ENCODE peak calls at places on chromosome 3, in ten cellular contexts. D is OCI-LY7, Z is GM12865, H is mucosa of descending colon, V is neural progenitor cell, P is astrocyte, S is HepG2, E is neural crest cell, B is astrocyte of the spinal cord, J is nephron progenitor cell. A is an unnamed sample.

GRCh38 chr3:172655388-172655787 is 55.5 kb downstream of the NCEH1 start:
- DNase-seq in V (no peak), H (no peak), S (peak), E (no peak), P (no peak), J (no peak), Z (no peak), B (no peak), D (no peak), A (no peak)

GRCh38 chr3:141915766-141916165 is 39.3 kb downstream of the ATP1B3 start:
- DNase-seq in P (peak), J (no peak), H (no peak), V (no peak), D (no peak), S (no peak), B (no peak), Z (no peak), E (no peak), A (no peak)

GRCh38 chr3:133734305-133734704 is 11.9 kb upstream of the TF start:
- DNase-seq in J (no peak), S (no peak), B (no peak), H (no peak), V (no peak), D (no peak), Z (no peak), P (no peak), E (no peak), A (no peak)

GRCh38 chr3:98613616-98614015 is 20.2 kb upstream of the CPOX start:
- DNase-seq in P (peak), Z (peak), D (no peak), H (no peak), E (no peak), J (no peak), V (no peak), S (no peak), B (peak), A (no peak)

GRCh38 chr3:43004282-43004681 is 25.2 kb downstream of the GASK1A start:
- DNase-seq in V (no peak), J (no peak), S (no peak), B (peak), E (no peak), Z (no peak), H (no peak), P (peak), D (no peak), A (no peak)

GRCh38 chr3:30342319-30343060 is 263.9 kb upstream of the TGFBR2 start:
- DNase-seq in J (no peak), H (no peak), B (peak), S (peak), D (no peak), E (no peak), Z (no peak), V (no peak), P (peak), A (peak)

GRCh38 chr3:162719684-162720341 is 1223.2 kb downstream of the OTOL1 start:
- DNase-seq in Z (no peak), P (peak), J (no peak), H (no peak), B (peak), D (no peak), V (no peak), E (no peak), S (no peak), A (peak)

GRCh38 chr3:60363817-60364216 is 887.4 kb downstream of the FHIT start:
- DNase-seq in P (peak), B (peak), V (no peak), D (no peak), Z (peak), J (no peak), H (no peak), S (no peak), E (no peak), A (no peak)

GRCh38 chr3:13515786-13516783 is 32.8 kb upstream of the FBLN2 start:
- DNase-seq in D (no peak), Z (no peak), E (no peak), B (no peak), V (no peak), P (no peak), J (no peak), H (peak), S (no peak), A (no peak)

GRCh38 chr3:53173107-53173506 is 12.1 kb downstream of the PRKCD start:
- DNase-seq in Z (no peak), D (no peak), V (no peak), E (no peak), B (no peak), J (no peak), H (no peak), P (no peak), S (no peak), A (no peak)

GRCh38 chr3:159429702-159430101 is 558.9 kb upstream of the IL12A start:
- DNase-seq in P (no peak), D (no peak), B (no peak), J (no peak), V (no peak), H (no peak), E (no peak), S (no peak), Z (no peak), A (no peak)

DNA sequence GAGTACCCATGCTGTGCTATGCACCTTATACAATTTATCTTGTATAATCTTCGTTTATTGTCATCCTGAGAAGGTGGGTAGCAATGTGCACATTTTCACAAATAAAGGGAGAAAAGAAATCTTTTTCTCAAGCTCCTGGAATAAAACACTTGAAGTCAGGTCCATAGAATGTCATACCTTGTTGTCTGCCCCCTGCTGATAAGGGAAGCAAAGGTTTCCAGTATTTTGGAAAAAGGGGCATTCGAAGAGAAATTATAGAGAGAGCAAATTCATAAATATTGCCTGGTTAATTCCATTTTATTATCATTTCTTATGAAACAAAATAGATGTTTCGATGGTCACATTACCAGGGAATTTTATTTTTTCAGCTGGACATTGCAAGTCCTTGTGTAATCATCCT is 277.8 kb downstream of the RAP2B start:
- DNase-seq in H (no peak), P (no peak), V (no peak), E (no peak), D (no peak), S (peak), J (no peak), Z (no peak), B (no peak), A (no peak)
- TF ChIP-seq CTCF in H (no peak), P (no peak), V (no peak), E (no peak), D (peak), S (no peak), J (no peak), Z (no peak), B (no peak), A (no peak)

DNA sequence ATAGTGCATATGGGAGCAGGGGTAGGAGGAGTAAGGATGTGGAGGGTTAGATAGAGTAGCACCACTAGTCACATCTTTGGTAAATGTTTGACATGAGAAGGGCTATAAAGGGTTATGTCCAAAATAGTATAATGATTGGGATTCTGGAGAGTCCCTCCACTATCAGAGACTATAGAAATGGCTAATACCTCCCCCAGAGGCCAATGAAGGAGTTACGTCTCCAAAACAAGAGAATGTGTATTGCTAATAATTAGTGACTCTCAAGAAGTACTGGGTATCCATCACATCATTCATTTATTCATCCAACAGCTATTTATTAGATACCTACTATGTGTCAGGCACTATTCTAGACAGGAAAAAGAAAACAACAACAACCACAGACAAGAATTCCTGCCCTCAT is 203.7 kb upstream of the UMPS start:
- DNase-seq in E (no peak), J (no peak), H (no peak), D (no peak), V (no peak), Z (no peak), P (no peak), B (no peak), S (peak), A (no peak)
- TF ChIP-seq CTCF in E (peak), J (peak), H (no peak), D (no peak), V (peak), Z (no peak), P (no peak), B (peak), S (no peak), A (no peak)

GRCh38 chr3:108357042-108357441 is 60.7 kb downstream of the HHLA2 start:
- DNase-seq in D (no peak), Z (no peak), E (no peak), H (no peak), P (no peak), V (no peak), J (no peak), S (no peak), B (no peak), A (no peak)
- TF ChIP-seq CTCF in D (no peak), Z (no peak), E (no peak), H (no peak), P (no peak), V (no peak), J (no peak), S (no peak), B (no peak), A (no peak)

DNA sequence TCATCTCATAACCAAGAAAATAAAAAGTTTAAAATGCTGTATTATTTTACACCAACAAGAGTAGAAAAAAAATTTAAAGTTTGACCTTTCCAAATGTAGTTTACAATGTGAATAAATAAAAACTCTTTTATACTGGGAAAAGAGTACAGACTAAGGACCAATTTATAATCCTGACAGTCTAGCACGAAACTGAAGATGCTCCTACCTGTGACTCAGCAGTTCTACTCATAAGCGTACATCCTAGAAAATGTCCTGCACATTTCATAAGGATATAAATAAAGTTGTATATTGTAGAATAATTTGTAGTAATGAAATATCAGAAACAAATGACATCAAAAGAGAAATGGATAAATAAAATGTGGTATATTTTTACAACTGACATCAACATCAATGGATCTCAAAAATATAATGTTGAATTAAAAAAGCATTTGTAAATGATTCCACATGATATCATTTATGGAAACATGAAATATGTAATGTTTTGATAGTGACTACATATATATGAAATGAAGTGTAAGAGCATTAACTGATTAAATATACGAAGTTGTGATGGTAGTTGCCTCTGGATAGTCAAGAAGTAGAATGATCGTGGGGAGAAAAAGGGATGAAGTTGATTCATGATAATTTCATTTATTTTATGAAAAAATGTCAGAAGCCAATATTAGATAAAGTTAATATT is 161.3 kb upstream of the CBLB start:
- DNase-seq in Z (no peak), J (no peak), B (peak), D (no peak), E (no peak), V (no peak), H (no peak), P (peak), S (no peak), A (no peak)
- TF ChIP-seq CTCF in Z (no peak), J (no peak), B (no peak), D (no peak), E (no peak), V (no peak), H (no peak), P (no peak), S (no peak), A (no peak)

GRCh38 chr3:173733029-173733652 is 335.6 kb downstream of the NLGN1 start:
- DNase-seq in P (no peak), J (no peak), B (peak), E (no peak), Z (peak), H (no peak), D (peak), S (peak), V (no peak), A (peak)
- TF ChIP-seq CTCF in P (peak), J (peak), B (peak), E (peak), Z (peak), H (no peak), D (peak), S (no peak), V (peak), A (peak)

GRCh38 chr3:126369490-126369889 is 12.3 kb upstream of the KLF15 start:
- DNase-seq in B (no peak), D (no peak), E (no peak), J (no peak), P (no peak), V (no peak), Z (no peak), S (no peak), H (no peak), A (no peak)
- TF ChIP-seq CTCF in B (no peak), D (peak), E (no peak), J (no peak), P (no peak), V (no peak), Z (no peak), S (no peak), H (no peak), A (no peak)

DNA sequence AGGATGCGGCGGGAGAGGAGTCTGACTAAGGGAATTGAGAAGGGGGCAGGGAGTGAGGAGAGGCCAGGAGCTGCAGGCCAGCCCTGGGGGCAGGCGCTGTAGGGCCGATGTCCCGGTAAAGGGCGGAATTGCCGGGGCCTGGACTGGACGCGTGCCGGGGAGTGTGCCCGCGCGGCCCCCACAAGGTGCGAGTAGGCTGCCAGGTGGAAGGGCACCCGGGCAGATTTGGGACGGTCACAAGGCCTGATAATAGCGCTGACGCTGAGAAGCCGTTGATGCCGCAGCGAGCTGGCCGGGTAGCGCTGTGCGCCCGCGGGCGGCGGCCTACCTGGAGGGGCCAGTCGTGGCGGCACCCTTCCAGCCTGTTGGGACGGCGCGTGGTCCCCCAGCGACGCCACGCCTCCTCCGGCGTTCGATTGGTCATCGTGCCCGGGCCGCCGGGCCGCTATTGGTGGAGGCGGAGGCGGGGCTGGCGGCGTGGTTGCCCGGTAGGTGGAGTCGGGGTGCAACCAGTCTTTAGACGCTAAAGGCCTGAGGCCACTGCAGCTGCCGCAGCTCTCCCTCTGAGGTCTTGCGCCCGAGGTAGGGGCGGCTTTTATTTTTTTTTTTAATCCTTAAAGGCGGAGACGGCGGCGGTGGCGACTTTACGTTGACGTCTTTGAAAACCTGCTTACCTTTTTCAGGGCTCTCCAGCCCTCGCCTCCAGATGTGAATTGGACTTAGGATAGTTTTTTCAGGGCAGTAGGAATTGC is 919 bp downstream of the SLC25A38 start:
- DNase-seq in P (peak), B (peak), Z (peak), D (peak), J (peak), E (peak), H (peak), S (peak), V (peak), A (peak)
- TF ChIP-seq CTCF in P (no peak), B (no peak), Z (no peak), D (peak), J (no peak), E (no peak), H (no peak), S (no peak), V (peak), A (no peak)

GRCh38 chr3:177561769-177562360 is 364.6 kb upstream of the TBL1XR1 start:
- DNase-seq in D (no peak), H (no peak), Z (no peak), B (no peak), V (no peak), E (no peak), P (no peak), J (no peak), S (no peak), A (no peak)

GRCh38 chr3:177554900-177555759 is 357.8 kb upstream of the TBL1XR1 start:
- DNase-seq in P (peak), S (no peak), B (peak), E (no peak), D (no peak), H (no peak), J (no peak), Z (no peak), V (no peak), A (no peak)

GRCh38 chr3:177553586-177553985 is 356.3 kb upstream of the TBL1XR1 start:
- DNase-seq in V (no peak), Z (no peak), P (no peak), E (no peak), S (no peak), D (no peak), J (no peak), H (no peak), B (no peak), A (no peak)

GRCh38 chr3:177561365-177561764 is 364.1 kb upstream of the TBL1XR1 start:
- DNase-seq in V (no peak), H (no peak), S (no peak), P (no peak), D (no peak), Z (no peak), J (no peak), E (no peak), B (no peak), A (no peak)

GRCh38 chr3:177557561-177557960 is 360.3 kb upstream of the TBL1XR1 start:
- DNase-seq in H (no peak), V (no peak), S (no peak), P (no peak), B (no peak), E (no peak), D (no peak), Z (no peak), J (no peak), A (no peak)
- TF ChIP-seq CTCF in H (no peak), V (no peak), S (no peak), P (no peak), B (no peak), E (no peak), D (no peak), Z (no peak), J (no peak), A (no peak)

GRCh38 chr3:148730676-148731075 is 33.0 kb downstream of the AGTR1 start:
- DNase-seq in B (no peak), J (no peak), D (no peak), S (no peak), H (no peak), P (no peak), E (no peak), V (no peak), Z (no peak), A (no peak)

GRCh38 chr3:148729656-148730055 is 32.0 kb downstream of the AGTR1 start:
- DNase-seq in Z (no peak), E (no peak), S (no peak), D (no peak), B (no peak), H (no peak), J (no peak), P (no peak), V (no peak), A (no peak)

GRCh38 chr3:148723591-148723990 is 25.9 kb downstream of the AGTR1 start:
- DNase-seq in P (peak), V (no peak), E (no peak), Z (no peak), H (no peak), S (peak), J (no peak), B (peak), D (no peak), A (no peak)

GRCh38 chr3:148727242-148727641 is 29.5 kb downstream of the AGTR1 start:
- DNase-seq in J (peak), E (peak), B (peak), S (peak), Z (peak), D (peak), V (peak), H (no peak), P (no peak), A (peak)
- TF ChIP-seq CTCF in J (peak), E (peak), B (peak), S (peak), Z (peak), D (peak), V (peak), H (no peak), P (peak), A (peak)

A was measured in Calu3.